ENCODE peak calls at places on chromosomes 1 and 21, in seven cellular contexts. Q, C, R, W, O, L and V are unnamed samples.

GRCh38 chr1:224632381-224632871 is 16.3 kb downstream of the CNIH3 start:
- DNase-seq in C (no peak), R (peak; percentile 80), W (peak; percentile 59), L (no peak), O (no peak), Q (peak; percentile 82), V (peak; percentile 89)

GRCh38 chr1:208431721-208432120 is 187.5 kb upstream of the PLXNA2 start:
- DNase-seq in O (no peak), W (peak; percentile 61), R (peak; percentile 11), Q (no peak), C (no peak), L (no peak), V (peak; percentile 3)

GRCh38 chr1:103516693-103517092 is 8.8 kb upstream of the RNPC3 start:
- DNase-seq in Q (no peak), R (no peak), C (no peak), L (no peak), W (no peak), O (peak; percentile 83), V (no peak)

GRCh38 chr1:232459826-232460225 is 170.1 kb downstream of the SIPA1L2 start:
- DNase-seq in R (no peak), Q (no peak), O (no peak), W (no peak), C (peak; percentile 60), L (no peak), V (no peak)

GRCh38 chr1:155294520-155295182 is 6.6 kb downstream of the PKLR start:
- DNase-seq in W (no peak), Q (no peak), R (no peak), O (no peak), C (no peak), L (no peak), V (no peak)

GRCh38 chr21:32807717-32808380 is 36.3 kb upstream of the PAXBP1 start:
- DNase-seq in W (no peak), Q (peak; percentile 96), C (no peak), L (no peak), O (no peak), R (peak; percentile 23), V (peak; percentile 28)

GRCh38 chr1:205374205-205375078 is 17.7 kb upstream of the KLHDC8A start:
- DNase-seq in O (no peak), C (no peak), R (peak; percentile 78), L (no peak), W (no peak), Q (peak; percentile 56), V (peak; percentile 22)

GRCh38 chr1:226738421-226738994 is 574 bp downstream of the ITPKB start:
- DNase-seq in O (peak; percentile 10), R (peak; percentile 44), Q (no peak), L (peak; percentile 43), C (peak; percentile 53), W (no peak), V (peak; percentile 26)

GRCh38 chr1:114100148-114100547 is 53.5 kb downstream of the SYT6 start:
- DNase-seq in C (no peak), R (no peak), O (no peak), L (no peak), Q (no peak), W (no peak), V (no peak)

GRCh38 chr1:117534995-117535467 is 70.8 kb upstream of the TENT5C start:
- DNase-seq in W (peak; percentile 29), L (peak; percentile 53), R (peak; percentile 75), O (peak; percentile 26), C (peak; percentile 79), Q (peak; percentile 35), V (peak; percentile 61)

GRCh38 chr1:241645199-241645598 is 5.0 kb upstream of the CHML start:
- DNase-seq in O (no peak), R (peak; percentile 23), C (no peak), Q (no peak), W (no peak), L (no peak), V (no peak)

GRCh38 chr1:165520646-165521045 is 23.2 kb upstream of the LRRC52 start:
- DNase-seq in C (no peak), R (no peak), W (no peak), O (no peak), Q (no peak), L (no peak), V (no peak)

GRCh38 chr1:157967205-157967604 is 26.2 kb upstream of the KIRREL1 start:
- DNase-seq in C (no peak), Q (no peak), R (no peak), O (no peak), L (no peak), W (no peak), V (no peak)

GRCh38 chr1:44832068-44832700 is 10.9 kb downstream of the PTCH2 start:
- DNase-seq in R (no peak), Q (no peak), O (no peak), W (no peak), L (no peak), C (peak; percentile 36), V (no peak)

GRCh38 chr1:224683981-224684380 is 67.9 kb downstream of the CNIH3 start:
- DNase-seq in O (no peak), R (no peak), L (no peak), Q (no peak), C (no peak), W (no peak), V (no peak)

DNA sequence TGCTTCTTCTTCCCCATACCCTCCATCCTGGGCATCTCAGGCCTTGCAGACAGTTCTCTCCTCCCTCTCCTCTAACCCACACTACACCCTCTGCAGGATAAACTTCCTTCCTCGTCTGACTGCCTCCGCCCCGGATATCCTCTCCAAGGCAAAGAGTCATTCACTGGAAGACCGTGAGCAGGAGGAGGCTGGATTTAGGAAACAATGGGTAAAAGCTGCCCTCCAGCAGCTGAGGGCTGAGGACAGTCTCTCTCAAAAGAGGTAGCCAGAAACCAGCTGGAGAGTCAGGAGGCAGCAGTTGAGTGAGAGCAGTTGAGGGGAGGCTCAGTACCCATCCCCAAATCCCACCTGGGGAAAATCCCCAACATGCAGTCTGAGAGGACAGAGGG is 1.4 kb downstream of the CSRP1 start:
- DNase-seq in W (no peak), C (peak; percentile 49), O (no peak), Q (no peak), R (peak; percentile 77), L (no peak), V (no peak)
- TF ChIP-seq CTCF in W (no peak), C (no peak), O (peak; percentile 16), Q (no peak), R (no peak), L (no peak), V (no peak)

GRCh38 chr1:30856260-30856790 is 52.2 kb downstream of the SDC3 start:
- DNase-seq in C (no peak), L (no peak), O (no peak), Q (no peak), R (no peak), W (no peak), V (no peak)
- TF ChIP-seq CTCF in C (no peak), L (no peak), O (no peak), Q (peak; percentile 17), R (no peak), W (no peak), V (no peak)

GRCh38 chr1:30701266-30701650 is 22.1 kb downstream of the MATN1 start:
- DNase-seq in R (no peak), C (no peak), Q (no peak), L (no peak), O (peak; percentile 56), W (no peak), V (no peak)
- TF ChIP-seq CTCF in R (no peak), C (no peak), Q (no peak), L (no peak), O (no peak), W (no peak), V (no peak)

DNA sequence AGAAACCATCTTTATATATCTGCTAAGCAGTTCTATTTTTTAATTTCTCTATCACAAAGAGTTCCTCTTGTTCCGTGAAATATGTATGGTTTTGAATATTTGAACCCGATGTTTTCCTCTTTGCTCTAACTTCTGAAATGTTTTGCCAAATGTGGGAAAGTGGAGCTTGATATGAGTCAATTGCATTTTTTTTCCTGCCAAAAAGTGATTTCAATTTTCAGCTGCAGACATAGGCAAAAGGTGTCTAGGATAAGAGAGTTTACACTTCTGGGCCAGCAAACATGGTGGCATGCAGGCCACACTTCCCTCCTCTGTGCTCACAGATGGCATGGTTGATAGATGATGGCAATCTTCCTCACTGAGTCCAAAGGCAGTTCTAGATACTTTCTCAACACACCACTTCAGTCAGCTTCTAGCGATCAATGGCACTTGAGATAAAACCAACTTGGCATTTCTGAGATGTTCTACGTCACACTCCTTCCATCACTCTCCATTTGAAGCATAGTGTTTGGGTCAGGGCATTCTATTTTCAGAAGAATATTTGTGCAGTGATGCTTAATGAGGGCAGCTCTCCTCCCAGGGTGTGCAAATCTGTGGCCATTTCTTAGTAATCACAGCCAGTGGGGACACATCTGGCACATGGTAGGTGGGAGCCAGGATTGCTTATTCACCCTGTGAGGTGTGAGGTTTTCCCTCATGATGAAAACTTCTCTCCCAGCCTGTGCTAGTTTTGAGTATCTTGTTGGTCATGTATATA is 54.4 kb upstream of the SCAF4 start:
- DNase-seq in L (no peak), C (no peak), O (no peak), Q (no peak), W (no peak), R (no peak), V (no peak)
- TF ChIP-seq CTCF in L (no peak), C (no peak), O (no peak), Q (no peak), W (no peak), R (no peak), V (no peak)

GRCh38 chr1:215905493-215906095 is 338.5 kb downstream of the KCTD3 start:
- DNase-seq in W (no peak), L (no peak), O (no peak), R (no peak), Q (no peak), C (no peak), V (no peak)

GRCh38 chr1:215911406-215911968 is 344.4 kb downstream of the KCTD3 start:
- DNase-seq in O (no peak), W (no peak), C (no peak), R (peak; percentile 61), L (no peak), Q (no peak), V (no peak)
- TF ChIP-seq CTCF in O (peak; percentile 45), W (peak; percentile 25), C (peak; percentile 27), R (peak; percentile 17), L (no peak), Q (no peak), V (no peak)

GRCh38 chr1:70970407-70970806 is 77.2 kb downstream of the PTGER3 start:
- DNase-seq in L (no peak), Q (no peak), C (no peak), O (no peak), W (no peak), R (no peak), V (no peak)
- TF ChIP-seq CTCF in L (no peak), Q (no peak), C (no peak), O (no peak), W (no peak), R (no peak), V (no peak)

GRCh38 chr1:100036718-100037664 is 67.2 kb downstream of the SLC35A3 start:
- DNase-seq in Q (no peak), R (peak; percentile 47), W (no peak), O (peak; percentile 34), L (no peak), C (no peak), V (peak; percentile 37)

GRCh38 chr1:100035214-100035613 is 65.4 kb downstream of the SLC35A3 start:
- DNase-seq in O (no peak), L (no peak), W (no peak), C (no peak), R (no peak), Q (no peak), V (no peak)

GRCh38 chr1:100037665-100038400 is 68.0 kb downstream of the SLC35A3 start:
- DNase-seq in C (peak; percentile 77), O (peak; percentile 57), R (peak; percentile 86), Q (no peak), L (peak; percentile 93), W (peak; percentile 52), V (peak; percentile 88)

GRCh38 chr1:100038401-100039306 is 68.9 kb downstream of the SLC35A3 start:
- DNase-seq in Q (no peak), L (peak; percentile 68), O (peak; percentile 32), W (peak; percentile 16), R (peak; percentile 71), C (peak; percentile 38), V (peak; percentile 87)

GRCh38 chr1:100034465-100034864 is 64.7 kb downstream of the SLC35A3 start:
- DNase-seq in L (peak; percentile 42), Q (no peak), W (peak; percentile 11), R (peak; percentile 57), O (no peak), C (no peak), V (peak; percentile 49)
- TF ChIP-seq CTCF in L (peak; percentile 52), Q (peak; percentile 54), W (peak; percentile 42), R (peak; percentile 38), O (peak; percentile 65), C (peak; percentile 56), V (peak; percentile 54)